ENCODE peak calls at places on chromosomes 2 and 18, in five cellular contexts. O is GM10248, L is cardiac fibroblast, G is PC-9, P is AG04449. T is an unnamed sample.

GRCh38 chr2:149084924-149085795 is 46.7 kb downstream of the LYPD6B start:
- DNase-seq in G (no peak), P (peak), O (no peak), L (no peak), T (peak)

GRCh38 chr18:59715966-59716369 is 18.7 kb upstream of the CCBE1 start:
- DNase-seq in O (no peak), P (peak), L (peak), G (peak), T (no peak)

GRCh38 chr2:200396726-200397348 is 90.3 kb downstream of the SPATS2L start:
- DNase-seq in G (peak), L (peak), P (no peak), O (no peak), T (no peak)

GRCh38 chr2:237157551-237158102 is 71.9 kb downstream of the COPS8 start:
- DNase-seq in P (no peak), L (no peak), O (no peak), G (no peak), T (no peak)

GRCh38 chr2:128372621-128373341 is 54.1 kb upstream of the HS6ST1 start:
- DNase-seq in P (no peak), G (no peak), L (no peak), O (no peak), T (no peak)

GRCh38 chr2:127226520-127227263 is 6.6 kb upstream of the CYP27C1 start:
- DNase-seq in P (peak), G (peak), L (peak), O (peak), T (peak)

GRCh38 chr18:69777248-69777647 is 170.4 kb downstream of the CD226 start:
- DNase-seq in G (no peak), O (no peak), P (no peak), L (no peak), T (no peak)

GRCh38 chr2:25368650-25369049 is 26.9 kb upstream of the DNMT3A start:
- DNase-seq in P (no peak), O (no peak), L (no peak), G (no peak), T (no peak)

GRCh38 chr18:70166668-70167067 is 38.8 kb downstream of the RTTN start:
- DNase-seq in O (no peak), L (no peak), G (no peak), P (no peak), T (no peak)

GRCh38 chr2:14712091-14712490 is 79.6 kb downstream of the LRATD1 start:
- DNase-seq in G (no peak), L (no peak), P (no peak), O (no peak), T (no peak)

GRCh38 chr2:196369967-196370366 is 198.6 kb upstream of the STK17B start:
- DNase-seq in G (no peak), L (no peak), O (no peak), P (no peak), T (no peak)

GRCh38 chr2:53559302-53559967 is 208.2 kb upstream of the CHAC2 start:
- DNase-seq in L (peak), G (peak), P (no peak), O (no peak), T (no peak)

DNA sequence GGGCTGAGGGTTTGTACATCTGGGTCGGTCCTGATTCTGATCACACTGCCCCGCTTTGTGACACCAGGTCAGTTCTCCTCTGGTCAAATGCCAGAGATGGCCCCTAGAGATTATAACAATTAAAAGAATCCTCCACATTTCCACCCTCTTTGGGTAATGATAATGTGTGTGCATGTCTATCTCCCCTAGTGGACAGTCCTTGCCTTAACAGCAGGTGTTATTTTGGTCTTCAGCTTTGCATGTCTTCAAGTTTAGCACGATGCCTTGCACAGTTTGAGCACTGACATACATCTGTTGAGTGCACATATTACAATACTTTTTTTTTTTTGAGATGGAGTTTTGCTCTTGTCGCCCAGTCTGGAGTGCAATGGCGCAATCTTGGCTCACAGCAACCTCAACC is 25.7 kb upstream of the COX7A2L start:
- DNase-seq in L (peak), G (no peak), O (peak), P (no peak), T (peak)
- TF ChIP-seq CTCF in L (peak), G (peak), O (peak), P (no peak), T (peak)

DNA sequence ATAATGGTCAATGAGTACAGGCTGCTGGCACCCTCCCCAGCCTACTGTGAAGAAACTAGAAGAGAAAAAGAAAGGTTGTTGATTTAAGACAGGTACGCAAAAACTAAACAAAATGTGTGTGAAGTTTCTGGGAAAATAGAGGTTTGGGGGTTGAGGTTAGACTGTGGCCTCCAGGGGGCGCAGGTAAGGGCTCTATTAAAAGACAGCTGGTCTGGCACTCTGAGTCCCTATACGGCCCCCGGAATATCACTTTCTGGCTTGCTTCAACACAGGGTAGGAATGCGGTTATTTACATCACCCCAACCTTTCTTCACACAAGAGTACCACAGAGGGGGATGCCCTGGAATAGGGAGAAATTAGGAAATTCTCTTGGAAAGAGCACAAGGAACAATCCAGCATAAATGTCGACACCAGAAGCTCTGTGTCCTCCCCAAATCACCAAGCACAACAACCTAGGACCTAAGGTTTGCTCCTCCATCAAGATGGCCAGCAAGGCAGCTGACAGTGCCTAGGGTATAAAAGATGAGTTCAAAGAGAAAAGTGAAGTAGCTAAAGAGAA is 480.8 kb upstream of the KLHL29 start:
- DNase-seq in L (no peak), G (no peak), O (peak), P (no peak), T (peak)
- TF ChIP-seq CTCF in L (no peak), G (peak), O (peak), P (no peak), T (peak)

GRCh38 chr2:21627938-21628337 is 504.2 kb downstream of the TDRD15 start:
- DNase-seq in L (no peak), P (no peak), O (no peak), G (no peak), T (no peak)
- TF ChIP-seq CTCF in L (no peak), P (no peak), O (no peak), G (no peak), T (no peak)

DNA sequence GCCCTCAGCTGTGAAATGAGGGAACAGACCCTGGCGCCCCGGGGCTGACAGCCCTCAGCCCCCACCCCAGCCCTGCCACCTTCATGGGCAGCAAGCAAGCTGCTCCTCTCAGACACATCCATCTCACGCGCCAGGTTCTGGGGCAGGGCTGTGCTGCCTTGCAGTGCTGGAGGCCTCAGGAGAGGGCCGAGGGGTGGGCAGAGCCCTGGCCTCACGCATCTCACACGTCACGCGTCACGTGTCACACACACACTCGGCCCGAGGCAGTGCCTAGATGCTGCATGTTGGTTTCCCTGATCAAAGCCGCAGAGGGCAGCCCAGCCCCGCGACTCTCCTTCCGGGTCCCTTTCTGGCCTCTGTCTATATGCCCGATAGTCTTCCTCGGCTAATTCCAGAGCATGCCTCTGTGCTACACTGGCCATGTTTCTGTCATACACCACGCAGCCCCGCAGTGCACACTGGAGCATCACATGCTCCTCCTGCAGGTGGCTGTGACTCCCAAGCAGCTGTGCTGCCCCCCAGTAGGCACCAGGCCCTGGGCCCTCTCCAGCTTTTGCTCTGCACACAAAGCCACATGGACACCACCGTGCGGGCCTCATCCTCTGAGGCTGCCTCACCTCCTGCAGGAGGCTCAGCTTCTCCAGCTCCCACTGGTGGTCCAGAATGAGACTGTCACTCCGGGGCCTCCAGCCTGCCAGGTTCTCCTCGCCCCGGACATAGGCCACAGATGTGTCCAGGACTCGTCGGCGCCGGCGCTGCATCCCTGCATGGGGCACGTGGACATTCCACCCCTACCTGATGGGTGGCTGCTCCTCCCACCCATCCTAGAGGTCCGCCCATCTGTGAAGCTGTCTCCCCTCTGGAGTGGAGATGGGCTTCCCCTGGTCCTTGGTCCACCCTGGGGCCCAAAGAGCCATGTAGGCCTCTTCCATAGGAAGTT is 31.4 kb downstream of the AQP12A start:
- DNase-seq in G (no peak), L (no peak), P (no peak), O (no peak), T (no peak)
- TF ChIP-seq CTCF in G (no peak), L (peak), P (no peak), O (no peak), T (peak)

DNA sequence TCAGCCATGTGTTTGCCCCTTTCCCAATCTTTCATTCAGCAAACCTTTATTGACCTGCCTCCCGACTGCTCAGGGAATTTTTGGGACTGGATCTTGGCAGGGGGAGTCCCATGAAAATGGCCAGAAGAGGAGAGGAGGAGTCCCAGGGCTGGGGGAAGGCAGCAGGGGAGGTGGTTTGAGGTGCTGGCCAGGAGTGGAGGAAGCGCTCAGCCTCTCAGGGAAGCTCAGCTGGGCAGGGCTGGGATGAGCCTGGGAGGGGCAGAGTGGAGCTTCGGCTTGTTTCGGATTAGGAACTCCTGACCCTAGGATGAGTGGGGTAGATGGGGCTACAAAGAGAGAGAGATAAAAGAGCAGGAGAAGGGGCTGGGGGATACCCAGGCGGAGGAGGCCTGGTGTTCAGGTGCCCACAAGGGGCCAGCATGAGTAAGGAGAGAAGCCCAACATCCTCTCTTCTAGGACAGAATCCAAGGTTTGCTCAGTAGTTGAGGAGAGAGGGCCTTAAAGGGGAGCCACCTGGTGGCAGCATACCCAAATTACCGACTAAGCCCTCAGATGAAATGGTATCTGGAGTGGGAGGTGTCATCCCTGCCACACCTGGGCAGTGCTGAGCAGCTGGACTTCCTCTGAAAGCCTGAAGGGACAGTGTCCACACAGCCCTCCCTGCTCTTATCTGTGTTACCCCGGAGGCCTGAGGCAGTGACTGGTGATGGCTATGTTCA is 91.1 kb downstream of the INHBB start:
- DNase-seq in P (no peak), O (peak), L (peak), G (peak), T (peak)
- TF ChIP-seq CTCF in P (peak), O (peak), L (peak), G (peak), T (peak)

GRCh38 chr2:56754627-56755026 is 570.8 kb downstream of the CCDC85A start:
- DNase-seq in L (no peak), O (no peak), G (no peak), P (no peak), T (no peak)

GRCh38 chr2:56754066-56754615 is 570.4 kb downstream of the CCDC85A start:
- DNase-seq in L (no peak), G (no peak), O (no peak), P (no peak), T (no peak)

GRCh38 chr2:56743807-56744206 is 560.0 kb downstream of the CCDC85A start:
- DNase-seq in G (no peak), P (no peak), O (no peak), L (no peak), T (no peak)

GRCh38 chr2:56753182-56753581 is 569.4 kb downstream of the CCDC85A start:
- DNase-seq in L (no peak), P (no peak), G (no peak), O (no peak), T (no peak)

GRCh38 chr2:56749152-56749752 is 565.5 kb downstream of the CCDC85A start:
- DNase-seq in O (peak), G (no peak), P (peak), L (peak), T (peak)
- TF ChIP-seq CTCF in O (peak), G (peak), P (peak), L (peak), T (peak)

GRCh38 chr2:111698743-111699554 is 185.0 kb downstream of the ANAPC1 start:
- DNase-seq in O (no peak), P (peak), L (peak), G (peak), T (peak)
- TF ChIP-seq CTCF in O (peak), P (peak), L (peak), G (peak), T (no peak)

DNA sequence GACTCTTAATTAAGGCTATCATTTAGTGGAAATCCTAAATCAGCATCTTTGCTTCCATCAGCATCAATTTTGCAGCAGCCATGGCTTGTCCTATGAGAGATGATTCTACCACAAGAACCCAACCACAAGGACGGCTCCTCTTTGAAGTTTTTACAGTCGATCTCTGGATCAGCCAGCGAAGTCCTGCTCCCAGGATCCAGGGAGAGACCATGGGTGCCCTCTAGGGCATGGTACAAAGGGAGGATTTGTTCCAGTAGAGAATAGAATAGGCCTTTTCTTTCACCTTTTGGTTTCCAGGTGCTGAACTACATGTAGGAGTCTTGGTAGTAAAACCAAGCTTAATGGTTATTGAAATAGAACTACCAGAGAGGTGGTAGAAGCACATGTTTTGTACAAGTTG is 52.7 kb downstream of the TMEM200C start:
- DNase-seq in G (no peak), P (no peak), O (no peak), L (no peak), T (no peak)
- TF ChIP-seq CTCF in G (no peak), P (no peak), O (no peak), L (no peak), T (no peak)